ENCODE peak calls at places on chromosomes 13 and 19, in seven cellular contexts. Y is left lung; O is NCI-H524 treated with DMSO at 0.1 percent for 48 hours; F is left cardiac atrium; T is astrocyte of the spinal cord; S is stimulated activated CD8-positive, alpha-beta memory T cell treated with anti-CD3 and anti-CD28 coated beads, Interleukin-4, amount 100 ng/mL, for 48 hours; U is C1 segment of cervical spinal cord. D is an unnamed sample.

GRCh38 chr19:3494051-3494450 is 6.4 kb downstream of the DOHH start:
- DNase-seq in Y (no peak), O (no peak), F (no peak), T (no peak), S (peak), U (peak), D (no peak)

GRCh38 chr19:4295972-4296771 is 6.0 kb downstream of the TMIGD2 start:
- DNase-seq in Y (no peak), O (peak), F (no peak), T (no peak), S (no peak), U (no peak), D (no peak)

GRCh38 chr13:44117351-44117750 is 237.6 kb downstream of the LACC1 start:
- DNase-seq in Y (no peak), O (no peak), F (no peak), T (peak), S (no peak), U (no peak), D (peak)

GRCh38 chr19:50025794-50026549 is at the start of gene ZNF473:
- DNase-seq in Y (peak), O (peak), F (peak), T (peak), S (peak), U (peak), D (peak)

GRCh38 chr13:95315752-95316151 is 14.5 kb upstream of the ABCC4 start:
- DNase-seq in Y (no peak), O (no peak), F (no peak), T (no peak), S (no peak), U (no peak), D (no peak)

GRCh38 chr13:29165216-29165615 is 345.1 kb downstream of the MTUS2 start:
- DNase-seq in Y (no peak), O (no peak), F (no peak), T (no peak), S (no peak), U (no peak), D (no peak)

GRCh38 chr13:23443878-23444277 is 10.4 kb upstream of the SACS start:
- DNase-seq in Y (no peak), O (peak), F (no peak), T (no peak), S (no peak), U (no peak), D (no peak)

GRCh38 chr19:40466219-40467006 is at the start of gene SPTBN4:
- DNase-seq in Y (peak), O (no peak), F (peak), T (no peak), S (peak), U (peak), D (no peak)

GRCh38 chr19:47107201-47107952 is 6.2 kb downstream of the ZC3H4 start:
- DNase-seq in Y (no peak), O (no peak), F (no peak), T (peak), S (no peak), U (no peak), D (peak)

GRCh38 chr13:76210262-76210661 is 574.1 kb downstream of the LMO7 start:
- DNase-seq in Y (no peak), O (peak), F (peak), T (no peak), S (no peak), U (no peak), D (peak)

D was measured in iris pigment epithelial cell.